ENCODE peak calls at places on chromosomes 13 and 19, in six cellular contexts. E, I, V, O, L and N are unnamed samples.

GRCh38 chr13:21849323-21849722 is 178.4 kb downstream of the FGF9 start:
- DNase-seq in E (peak; percentile 40), I (no peak), V (peak; percentile 45), O (peak; percentile 22), L (peak; percentile 11), N (peak; percentile 74)

GRCh38 chr13:85080726-85081125 is 718.5 kb downstream of the SLITRK6 start:
- DNase-seq in E (no peak), I (no peak), V (no peak), O (no peak), L (no peak), N (peak; percentile 45)

GRCh38 chr19:47423203-47423882 is 4.0 kb upstream of the MEIS3 start:
- DNase-seq in E (no peak), I (no peak), V (no peak), O (no peak), L (no peak), N (no peak)

GRCh38 chr19:11400695-11401291 is 16.7 kb upstream of the EPOR start:
- DNase-seq in E (no peak), I (no peak), V (no peak), O (no peak), L (no peak), N (no peak)

GRCh38 chr13:76225815-76226489 is 589.8 kb downstream of the LMO7 start:
- DNase-seq in E (no peak), I (no peak), V (peak; percentile 55), O (no peak), L (no peak), N (no peak)

GRCh38 chr13:99522288-99522687 is 21.0 kb downstream of the TM9SF2 start:
- DNase-seq in E (no peak), I (no peak), V (no peak), O (no peak), L (no peak), N (no peak)

GRCh38 chr19:5478241-5478924 is 23.2 kb downstream of the ZNRF4 start:
- DNase-seq in E (no peak), I (no peak), V (no peak), O (no peak), L (no peak), N (no peak)

GRCh38 chr13:108595416-108596257 is 33.8 kb upstream of the MYO16 start:
- DNase-seq in E (no peak), I (no peak), V (peak; percentile 32), O (no peak), L (no peak), N (peak; percentile 23)

GRCh38 chr13:93476175-93476574 is 249.6 kb downstream of the GPC6 start:
- DNase-seq in E (no peak), I (no peak), V (no peak), O (peak; percentile 82), L (peak; percentile 42), N (peak; percentile 65)

GRCh38 chr19:31257426-31258130 is 91.7 kb downstream of the TSHZ3 start:
- DNase-seq in E (no peak), I (no peak), V (no peak), O (no peak), L (no peak), N (no peak)

GRCh38 chr19:5141278-5141925 is 172.5 kb downstream of the KDM4B start:
- DNase-seq in E (no peak), I (no peak), V (no peak), O (no peak), L (peak; percentile 13), N (no peak)

GRCh38 chr13:112222971-112223370 is 153.2 kb upstream of the SPACA7 start:
- DNase-seq in E (no peak), I (no peak), V (no peak), O (no peak), L (no peak), N (no peak)

GRCh38 chr19:7861619-7862412 is 12.4 kb downstream of the PRR36 start:
- DNase-seq in E (no peak), I (no peak), V (peak; percentile 64), O (no peak), L (no peak), N (no peak)

GRCh38 chr13:48902421-48902820 is 73.3 kb upstream of the FNDC3A start:
- DNase-seq in E (no peak), I (no peak), V (peak; percentile 82), O (peak; percentile 37), L (peak; percentile 60), N (peak; percentile 72)

GRCh38 chr19:55275851-55276719 is 3.8 kb downstream of the HSPBP1 start:
- DNase-seq in E (no peak), I (no peak), V (no peak), O (no peak), L (no peak), N (no peak)

GRCh38 chr19:50203281-50204080 is at the start of gene MYH14:
- DNase-seq in E (peak; percentile 86), I (no peak), V (peak; percentile 97), O (peak; percentile 99), L (no peak), N (peak; percentile 94)

GRCh38 chr13:27131202-27131623 is 40.4 kb downstream of the USP12 start:
- DNase-seq in E (peak; percentile 13), I (peak; percentile 81), V (no peak), O (peak; percentile 87), L (peak; percentile 98), N (peak; percentile 45)

GRCh38 chr13:66180806-66181205 is 1049.3 kb downstream of the PCDH9 start:
- DNase-seq in E (no peak), I (no peak), V (no peak), O (peak; percentile 9), L (no peak), N (no peak)

GRCh38 chr19:40633207-40633606 is 32.0 kb downstream of the LTBP4 start:
- DNase-seq in E (no peak), I (no peak), V (no peak), O (peak; percentile 89), L (no peak), N (no peak)

GRCh38 chr19:55959996-55960675 is 12.5 kb downstream of the NLRP8 start:
- DNase-seq in E (no peak), I (no peak), V (no peak), O (no peak), L (no peak), N (no peak)

GRCh38 chr13:76512676-76513277 is 373.4 kb downstream of the KCTD12 start:
- DNase-seq in E (no peak), I (no peak), V (no peak), O (peak; percentile 87), L (peak; percentile 76), N (no peak)

GRCh38 chr19:41921280-41922219 is 6.7 kb downstream of the ERFL start:
- DNase-seq in E (no peak), I (no peak), V (no peak), O (no peak), L (no peak), N (no peak)

GRCh38 chr19:29771708-29772415 is 39.9 kb upstream of the CCNE1 start:
- DNase-seq in E (peak; percentile 43), I (no peak), V (peak; percentile 81), O (peak; percentile 46), L (peak; percentile 30), N (peak; percentile 74)

GRCh38 chr19:54674021-54674617 is 11.3 kb downstream of the LILRB4 start:
- DNase-seq in E (peak; percentile 34), I (no peak), V (peak; percentile 55), O (peak; percentile 75), L (peak; percentile 8), N (peak; percentile 31)

GRCh38 chr19:11375143-11375948 is 880 bp downstream of the SWSAP1 start:
- DNase-seq in E (no peak), I (no peak), V (peak; percentile 59), O (peak; percentile 49), L (no peak), N (peak; percentile 72)

GRCh38 chr13:26584713-26585112 is 27.2 kb downstream of the WASF3 start:
- DNase-seq in E (no peak), I (no peak), V (no peak), O (peak; percentile 18), L (peak; percentile 38), N (no peak)

GRCh38 chr13:113483504-113484287 is 6.8 kb downstream of the DCUN1D2 start:
- DNase-seq in E (no peak), I (no peak), V (peak; percentile 21), O (no peak), L (no peak), N (no peak)

GRCh38 chr13:113475911-113476310 is 14.6 kb downstream of the DCUN1D2 start:
- DNase-seq in E (no peak), I (no peak), V (no peak), O (no peak), L (no peak), N (no peak)

GRCh38 chr13:113475280-113475679 is 15.2 kb downstream of the DCUN1D2 start:
- DNase-seq in E (no peak), I (no peak), V (no peak), O (no peak), L (no peak), N (no peak)

GRCh38 chr13:113476811-113477210 is 13.7 kb downstream of the DCUN1D2 start:
- DNase-seq in E (no peak), I (no peak), V (no peak), O (no peak), L (no peak), N (no peak)

GRCh38 chr13:113479179-113479578 is 11.3 kb downstream of the DCUN1D2 start:
- DNase-seq in E (no peak), I (no peak), V (no peak), O (no peak), L (no peak), N (no peak)
- H3K36me3 ChIP-seq in E (peaks cover 31% of the 10 kb centered on the region), I (peaks cover 16% of the 10 kb centered on the region), V (peaks cover 11% of the 10 kb centered on the region), O (no peaks in the 10 kb centered on the region), L (peaks cover 24% of the 10 kb centered on the region), N (peaks cover 8% of the 10 kb centered on the region)

DNA sequence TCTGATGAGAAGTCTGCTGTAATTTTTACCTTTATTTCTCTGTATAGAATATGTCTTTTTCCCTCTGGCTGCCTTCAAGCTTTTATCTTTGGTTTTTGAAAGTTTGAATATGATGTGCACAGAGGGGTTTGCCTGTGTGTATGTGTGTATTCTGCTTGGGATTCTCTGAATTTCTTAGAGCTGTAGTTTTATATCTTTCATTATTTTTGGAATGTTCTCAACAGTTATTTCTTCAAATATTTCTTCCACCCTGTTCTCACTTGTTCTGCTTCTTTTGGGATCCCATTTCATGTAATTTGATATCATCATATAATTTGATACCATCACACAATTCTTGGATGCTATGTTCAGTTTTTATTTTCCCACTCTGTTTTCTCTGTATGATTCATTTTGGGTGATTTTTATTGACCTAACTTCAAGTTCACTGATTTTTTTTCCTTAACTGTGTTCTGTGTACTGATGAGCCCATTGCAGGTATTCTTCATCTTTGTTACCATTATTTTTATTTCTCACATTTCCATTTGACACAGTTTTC is 7.5 kb downstream of the COG3 start:
- DNase-seq in E (no peak), I (no peak), V (no peak), O (peak; percentile 67), L (no peak), N (no peak)
- H3K4me2 ChIP-seq in E (no peak overlapping the region), I (no peak overlapping the region), V (no peak overlapping the region), O (peak overlapping the region; percentile 26), L (no peak overlapping the region), N (no peak overlapping the region)

DNA sequence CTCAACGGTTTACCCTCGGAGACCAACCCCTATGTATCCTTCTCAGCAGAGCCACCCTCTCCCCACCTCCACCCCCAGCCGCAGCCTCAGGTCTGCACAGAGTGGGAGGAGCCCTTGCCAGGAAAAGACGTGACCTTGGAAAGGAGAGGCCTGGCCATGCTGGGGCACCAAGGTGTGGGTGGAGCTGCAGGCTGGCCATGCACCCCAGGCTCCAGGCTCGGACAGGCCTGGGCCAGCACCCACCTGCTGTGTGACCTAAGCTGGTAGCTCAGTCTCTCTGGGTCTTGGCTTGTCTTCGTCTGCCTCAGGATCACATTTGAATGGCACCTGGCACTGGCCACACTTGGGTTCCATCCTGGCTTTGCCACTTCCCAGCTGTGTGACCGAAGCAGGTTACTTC is 29.5 kb downstream of the CCDC8 start:
- DNase-seq in E (no peak), I (no peak), V (no peak), O (no peak), L (no peak), N (no peak)
- H3K36me3 ChIP-seq in E (peaks cover 65% of the 10 kb centered on the region), I (peaks cover 25% of the 10 kb centered on the region), V (peaks cover 14% of the 10 kb centered on the region), O (peaks cover 9% of the 10 kb centered on the region), L (peaks cover 10% of the 10 kb centered on the region), N (peaks cover 12% of the 10 kb centered on the region)

GRCh38 chr19:927044-927706 is 1.3 kb downstream of the ARID3A start:
- DNase-seq in E (no peak), I (no peak), V (peak; percentile 78), O (no peak), L (no peak), N (peak; percentile 67)
- H3K4me2 ChIP-seq in E (peak overlapping the region; percentile 99), I (peak overlapping the region; percentile 71), V (peak overlapping the region; percentile 84), O (peak overlapping the region; percentile 90), L (peak overlapping the region; percentile 85), N (peak overlapping the region; percentile 29)